ENCODE peak calls at places on chromosomes 11 and 22, in seven cellular contexts. G is tibial nerve, M is GM23338, U is AG10803, T is foreskin fibroblast, R is right cardiac atrium, Q is spleen. S is an unnamed sample.

GRCh38 chr11:77522215-77522614 is 48.3 kb upstream of the PAK1 start:
- DNase-seq in G (no peak), M (peak), U (peak), T (peak), R (no peak), Q (no peak), S (peak)

GRCh38 chr22:46004105-46004866 is 27.3 kb upstream of the WNT7B start:
- DNase-seq in G (no peak), M (no peak), U (no peak), T (no peak), R (peak), Q (peak), S (no peak)

GRCh38 chr11:107999759-108000455 is 8.8 kb upstream of the CUL5 start:
- DNase-seq in G (no peak), M (peak), U (peak), T (peak), R (no peak), Q (no peak), S (peak)

GRCh38 chr11:86869966-86870570 is 69.7 kb downstream of the PRSS23 start:
- DNase-seq in G (peak), M (peak), U (peak), T (peak), R (peak), Q (no peak), S (peak)

GRCh38 chr11:47896199-47896598 is 48.0 kb upstream of the NUP160 start:
- DNase-seq in G (no peak), M (no peak), U (no peak), T (no peak), R (no peak), Q (no peak), S (no peak)

GRCh38 chr11:32594272-32594671 is 10.6 kb downstream of the EIF3M start:
- DNase-seq in G (no peak), M (no peak), U (no peak), T (no peak), R (no peak), Q (no peak), S (no peak)

GRCh38 chr11:42034821-42035220 is 575.4 kb upstream of the LRRC4C start:
- DNase-seq in G (no peak), M (no peak), U (no peak), T (no peak), R (no peak), Q (no peak), S (no peak)

GRCh38 chr11:118353084-118353710 is 6.2 kb upstream of the UBE4A start:
- DNase-seq in G (no peak), M (peak), U (peak), T (peak), R (no peak), Q (no peak), S (no peak)

GRCh38 chr22:43404673-43405385 is 7.0 kb upstream of the MPPED1 start:
- DNase-seq in G (no peak), M (no peak), U (no peak), T (no peak), R (no peak), Q (peak), S (no peak)

GRCh38 chr11:122099345-122100045 is 16.5 kb downstream of the BLID start:
- DNase-seq in G (no peak), M (no peak), U (peak), T (peak), R (no peak), Q (no peak), S (no peak)

GRCh38 chr22:48881326-48881980 is 946.2 kb downstream of the BRD1 start:
- DNase-seq in G (no peak), M (no peak), U (no peak), T (no peak), R (no peak), Q (peak), S (no peak)

GRCh38 chr22:32996276-32996675 is 61.9 kb downstream of the SYN3 start:
- DNase-seq in G (no peak), M (no peak), U (no peak), T (no peak), R (no peak), Q (no peak), S (no peak)

GRCh38 chr11:102935514-102935913 is 20.0 kb downstream of the MMP13 start:
- DNase-seq in G (no peak), M (peak), U (no peak), T (no peak), R (no peak), Q (no peak), S (no peak)

GRCh38 chr22:19643448-19644313 is 70.6 kb upstream of the SEPTIN5 start:
- DNase-seq in G (no peak), M (no peak), U (no peak), T (peak), R (no peak), Q (no peak), S (no peak)

GRCh38 chr11:13923716-13924650 is 38.5 kb upstream of the SPON1 start:
- DNase-seq in G (no peak), M (no peak), U (no peak), T (no peak), R (no peak), Q (no peak), S (no peak)

GRCh38 chr11:13924801-13925327 is 37.7 kb upstream of the SPON1 start:
- DNase-seq in G (peak), M (no peak), U (no peak), T (no peak), R (no peak), Q (no peak), S (no peak)

GRCh38 chr11:13927496-13927895 is 35.0 kb upstream of the SPON1 start:
- DNase-seq in G (no peak), M (no peak), U (no peak), T (no peak), R (no peak), Q (no peak), S (no peak)

GRCh38 chr11:13928566-13929251 is 33.8 kb upstream of the SPON1 start:
- DNase-seq in G (no peak), M (no peak), U (peak), T (peak), R (no peak), Q (no peak), S (no peak)

GRCh38 chr11:13923182-13923581 is 39.3 kb upstream of the SPON1 start:
- DNase-seq in G (no peak), M (no peak), U (no peak), T (no peak), R (no peak), Q (no peak), S (no peak)
- H3K4me3 ChIP-seq in G (no peak), M (no peak), U (no peak), T (no peak), R (no peak), Q (no peak), S (no peak)

GRCh38 chr11:9092085-9092484 is 686 bp upstream of the SCUBE2 start:
- DNase-seq in G (no peak), M (no peak), U (no peak), T (no peak), R (no peak), Q (peak), S (no peak)

GRCh38 chr11:9091044-9091936 is at the start of gene SCUBE2:
- DNase-seq in G (no peak), M (peak), U (no peak), T (peak), R (peak), Q (peak), S (no peak)

GRCh38 chr11:9090488-9091043 is 833 bp downstream of the SCUBE2 start:
- DNase-seq in G (no peak), M (peak), U (peak), T (peak), R (no peak), Q (no peak), S (no peak)

GRCh38 chr11:9089061-9089460 is 2.3 kb downstream of the SCUBE2 start:
- DNase-seq in G (no peak), M (no peak), U (no peak), T (no peak), R (no peak), Q (no peak), S (no peak)

DNA sequence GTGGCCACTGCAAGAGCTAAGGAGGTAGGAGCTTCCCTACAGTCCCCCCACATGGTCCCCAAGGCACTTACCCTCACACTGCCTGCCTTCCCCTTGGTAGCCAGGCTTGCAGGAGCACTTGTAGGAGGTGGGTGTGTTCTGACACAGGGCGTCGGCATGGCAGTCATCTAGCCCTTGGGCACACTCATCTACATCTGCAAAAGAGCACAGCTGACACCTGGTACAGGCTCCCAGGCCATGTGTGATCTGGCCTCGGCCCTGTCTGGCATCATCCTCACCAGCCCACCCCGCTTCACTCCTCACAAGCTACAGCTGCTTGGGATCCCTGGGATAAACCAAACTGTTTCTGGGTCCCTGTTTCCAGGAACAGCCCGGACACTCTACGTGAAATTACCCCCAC is 1.8 kb downstream of the SCUBE2 start:
- DNase-seq in G (no peak), M (no peak), U (no peak), T (no peak), R (no peak), Q (no peak), S (no peak)
- H3K4me3 ChIP-seq in G (no peak), M (no peak), U (no peak), T (no peak), R (no peak), Q (no peak), S (no peak)

GRCh38 chr11:6234314-6235031 is at the start of gene FHIP1B:
- DNase-seq in G (peak), M (peak), U (peak), T (peak), R (peak), Q (peak), S (peak)
- H3K4me3 ChIP-seq in G (peak), M (peak), U (peak), T (peak), R (peak), Q (peak), S (peak)

GRCh38 chr11:16393335-16393734 is 37.0 kb upstream of the SOX6 start:
- DNase-seq in G (no peak), M (no peak), U (no peak), T (no peak), R (no peak), Q (no peak), S (no peak)

GRCh38 chr11:16392646-16393045 is 36.3 kb upstream of the SOX6 start:
- DNase-seq in G (no peak), M (no peak), U (no peak), T (peak), R (no peak), Q (no peak), S (no peak)

GRCh38 chr11:16395601-16396000 is 39.3 kb upstream of the SOX6 start:
- DNase-seq in G (no peak), M (no peak), U (no peak), T (peak), R (no peak), Q (no peak), S (no peak)

GRCh38 chr11:16394947-16395346 is 38.6 kb upstream of the SOX6 start:
- DNase-seq in G (no peak), M (no peak), U (no peak), T (no peak), R (no peak), Q (no peak), S (no peak)

DNA sequence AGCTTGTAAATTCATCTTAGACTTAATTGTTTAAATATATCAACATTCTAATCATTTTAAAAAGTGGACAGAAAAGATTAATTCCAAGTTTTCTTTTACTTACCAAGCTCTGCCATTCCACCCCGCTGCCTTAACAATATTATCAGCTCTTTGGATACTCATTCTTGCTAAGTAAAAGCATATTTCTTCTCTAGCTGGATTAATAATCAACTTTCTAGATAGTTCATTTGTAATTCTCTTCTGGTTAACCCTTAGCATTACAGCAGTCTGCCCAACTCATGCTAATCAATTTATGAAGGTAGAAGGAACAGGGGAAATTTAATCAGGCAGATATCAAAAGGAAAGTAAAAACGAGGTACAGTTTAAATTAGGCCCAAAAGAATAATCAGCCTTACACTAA is 41.0 kb upstream of the SOX6 start:
- DNase-seq in G (no peak), M (no peak), U (no peak), T (no peak), R (no peak), Q (no peak), S (no peak)
- H3K4me3 ChIP-seq in G (no peak), M (no peak), U (no peak), T (no peak), R (no peak), Q (no peak), S (no peak)

S was measured in NT2/D1.